ENCODE peak calls at places on chromosomes 1 and 21, in seven cellular contexts. G is thoracic aorta, P is astrocyte of the cerebellum, L is uterus, J is IMR-90, W is lung, Z is tibial nerve. D is an unnamed sample.

GRCh38 chr21:41752231-41752681 is 14.6 kb downstream of the RIPK4 start:
- DNase-seq in Z (no peak), L (no peak), G (no peak), P (no peak), J (peak), W (no peak), D (no peak)

GRCh38 chr1:115980998-115981993 is 5.0 kb downstream of the SLC22A15 start:
- DNase-seq in P (peak), Z (no peak), G (no peak), W (no peak), J (peak), L (no peak), D (no peak)

GRCh38 chr1:2091611-2092604 is 41.7 kb downstream of the PRKCZ start:
- DNase-seq in W (no peak), Z (no peak), P (no peak), L (no peak), J (no peak), G (no peak), D (no peak)

GRCh38 chr21:32978346-32979270 is 47.1 kb upstream of the OLIG2 start:
- DNase-seq in Z (no peak), W (no peak), L (no peak), P (no peak), J (no peak), G (no peak), D (no peak)

GRCh38 chr21:35895598-35895997 is 164.7 kb downstream of the SETD4 start:
- DNase-seq in G (no peak), W (no peak), P (no peak), L (no peak), Z (no peak), J (no peak), D (no peak)

GRCh38 chr1:43279666-43280065 is 5.7 kb downstream of the C1orf210 start:
- DNase-seq in P (no peak), J (no peak), W (no peak), L (no peak), G (no peak), Z (no peak), D (no peak)

GRCh38 chr1:32861904-32862698 is 8.6 kb downstream of the FNDC5 start:
- DNase-seq in L (no peak), J (peak), G (no peak), Z (no peak), P (no peak), W (no peak), D (no peak)

GRCh38 chr1:184691719-184692324 is 62.8 kb downstream of the EDEM3 start:
- DNase-seq in J (peak), P (peak), G (no peak), L (no peak), Z (no peak), W (no peak), D (no peak)

GRCh38 chr1:93033029-93033428 is 46.1 kb upstream of the MTF2 start:
- DNase-seq in G (no peak), P (no peak), J (no peak), Z (no peak), W (no peak), L (no peak), D (no peak)

GRCh38 chr1:180167721-180168467 is 13.2 kb downstream of the QSOX1 start:
- DNase-seq in G (no peak), P (no peak), L (no peak), W (peak), Z (no peak), J (peak), D (peak)

GRCh38 chr1:212186427-212187207 is 98.6 kb upstream of the PPP2R5A start:
- DNase-seq in W (no peak), J (no peak), P (no peak), G (no peak), L (no peak), Z (no peak), D (no peak)

GRCh38 chr1:28927442-28928305 is 13.3 kb downstream of the EPB41 start:
- DNase-seq in J (peak), G (no peak), W (no peak), P (no peak), Z (no peak), L (no peak), D (no peak)

GRCh38 chr21:35198004-35198403 is 148.9 kb upstream of the RUNX1 start:
- DNase-seq in L (no peak), G (no peak), Z (no peak), J (peak), P (peak), W (no peak), D (no peak)

GRCh38 chr21:44914176-44914874 is 6.4 kb downstream of the ITGB2 start:
- DNase-seq in J (no peak), Z (no peak), L (no peak), G (no peak), W (peak), P (no peak), D (no peak)

GRCh38 chr1:61132176-61133047 is 50.1 kb downstream of the NFIA start:
- DNase-seq in P (no peak), G (no peak), W (no peak), Z (no peak), J (peak), L (no peak), D (no peak)

GRCh38 chr1:93061895-93062792 is 16.9 kb upstream of the MTF2 start:
- DNase-seq in W (no peak), J (peak), P (no peak), L (no peak), G (no peak), Z (no peak), D (no peak)

GRCh38 chr1:15835205-15835740 is 12.2 kb upstream of the SPEN start:
- DNase-seq in G (no peak), L (no peak), P (no peak), Z (no peak), J (no peak), W (peak), D (peak)

GRCh38 chr1:192879416-192879815 is 70.6 kb downstream of the RGS2 start:
- DNase-seq in L (no peak), P (no peak), Z (no peak), G (no peak), W (no peak), J (peak), D (no peak)

GRCh38 chr1:216626394-216627067 is 96.7 kb downstream of the ESRRG start:
- DNase-seq in P (no peak), W (no peak), J (no peak), L (no peak), G (no peak), Z (no peak), D (peak)

GRCh38 chr1:193905288-193906085 is 719.1 kb upstream of the B3GALT2 start:
- DNase-seq in J (peak), Z (no peak), L (no peak), W (no peak), G (no peak), P (no peak), D (no peak)

GRCh38 chr1:26593385-26593784 is 63.8 kb downstream of the RPS6KA1 start:
- DNase-seq in W (no peak), G (no peak), Z (no peak), P (no peak), L (no peak), J (no peak), D (no peak)

GRCh38 chr21:33975548-33976081 is 60.0 kb upstream of the ATP5PO start:
- DNase-seq in P (no peak), Z (no peak), G (no peak), L (no peak), J (peak), W (no peak), D (no peak)

GRCh38 chr1:8202182-8202905 is 115.6 kb upstream of the SLC45A1 start:
- DNase-seq in J (peak), G (peak), L (peak), Z (no peak), P (no peak), W (no peak), D (peak)

GRCh38 chr1:236685917-236686814 is at the start of gene ACTN2:
- DNase-seq in W (peak), Z (no peak), P (no peak), J (no peak), L (peak), G (no peak), D (peak)

GRCh38 chr1:43345119-43345518 is 7.5 kb downstream of the MPL start:
- DNase-seq in J (no peak), L (no peak), P (no peak), G (no peak), W (no peak), Z (no peak), D (no peak)

GRCh38 chr1:63935148-63935547 is 161.3 kb downstream of the ROR1 start:
- DNase-seq in L (no peak), W (no peak), P (no peak), G (no peak), Z (no peak), J (no peak), D (no peak)

GRCh38 chr1:192592981-192593683 is 17.6 kb downstream of the RGS1 start:
- DNase-seq in L (no peak), W (no peak), J (peak), Z (no peak), P (no peak), G (no peak), D (no peak)

GRCh38 chr1:185686996-185687778 is 47.0 kb upstream of the HMCN1 start:
- DNase-seq in W (no peak), L (no peak), Z (no peak), P (no peak), J (no peak), G (no peak), D (no peak)

GRCh38 chr1:191648939-191649338 is 509.3 kb upstream of the RGS18 start:
- DNase-seq in W (no peak), G (no peak), L (no peak), J (no peak), P (no peak), Z (no peak), D (no peak)

GRCh38 chr1:50427086-50427817 is 4.0 kb upstream of the DMRTA2 start:
- DNase-seq in L (no peak), W (no peak), P (no peak), G (no peak), J (no peak), Z (no peak), D (no peak)

GRCh38 chr1:7490576-7490975 is 280.5 kb upstream of the VAMP3 start:
- DNase-seq in L (no peak), G (no peak), P (no peak), Z (no peak), J (no peak), W (peak), D (no peak)

GRCh38 chr1:64112281-64112680 is 91.1 kb upstream of the UBE2U start:
- DNase-seq in Z (no peak), J (peak), L (no peak), P (no peak), W (no peak), G (no peak), D (no peak)

GRCh38 chr1:34591751-34592629 is 162.9 kb upstream of the GJB5 start:
- DNase-seq in Z (no peak), J (no peak), L (no peak), P (no peak), G (no peak), W (no peak), D (no peak)

GRCh38 chr1:228900099-228900965 is 165.1 kb downstream of the RHOU start:
- DNase-seq in P (no peak), W (no peak), Z (peak), L (peak), G (peak), J (peak), D (peak)

GRCh38 chr1:27402349-27402754 is 9.9 kb downstream of the GPR3 start:
- DNase-seq in L (peak), G (peak), Z (peak), W (peak), P (no peak), J (peak), D (peak)

GRCh38 chr1:218514694-218515093 is 169.6 kb downstream of the TGFB2 start:
- DNase-seq in P (no peak), J (no peak), G (no peak), Z (no peak), L (no peak), W (no peak), D (no peak)

GRCh38 chr21:21968810-21969588 is 970.8 kb downstream of the NCAM2 start:
- DNase-seq in W (no peak), P (no peak), J (no peak), Z (no peak), G (no peak), L (no peak), D (no peak)

GRCh38 chr1:9363061-9363471 is 70.4 kb downstream of the SPSB1 start:
- DNase-seq in G (no peak), W (no peak), J (no peak), P (no peak), Z (no peak), L (no peak), D (peak)

GRCh38 chr21:41817228-41817627 is 50.4 kb upstream of the RIPK4 start:
- DNase-seq in Z (no peak), J (peak), W (peak), P (peak), G (no peak), L (peak), D (no peak)

DNA sequence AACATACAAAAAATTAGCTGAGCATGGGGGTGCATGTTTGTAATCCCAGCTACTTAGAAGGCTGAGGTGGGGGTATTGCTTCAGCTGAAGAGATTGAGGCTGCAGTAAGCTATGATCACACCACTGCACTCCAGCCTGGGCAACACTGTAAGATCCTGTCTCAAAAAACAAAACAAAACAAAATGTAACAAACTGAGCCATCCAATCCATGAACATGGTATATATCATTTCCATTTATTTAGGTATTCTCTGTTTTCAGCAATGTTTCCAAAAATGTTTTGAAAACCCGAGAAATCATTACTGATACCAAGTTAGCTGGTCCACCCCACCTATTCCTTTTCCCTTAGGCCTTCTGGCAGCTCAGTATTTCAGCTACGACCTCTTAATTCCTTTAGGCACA is 18.4 kb downstream of the ATPAF1 start:
- DNase-seq in L (no peak), P (no peak), G (no peak), Z (no peak), J (no peak), W (no peak), D (no peak)
- TF ChIP-seq CTCF in L (no peak), P (no peak), G (no peak), Z (no peak), J (no peak), W (no peak), D (no peak)

GRCh38 chr1:23368562-23369334 is 888 bp downstream of the ZNF436 start:
- DNase-seq in W (peak), G (peak), L (peak), Z (peak), J (peak), P (peak), D (peak)
- TF ChIP-seq CTCF in W (no peak), G (no peak), L (peak), Z (no peak), J (peak), P (peak), D (no peak)

DNA sequence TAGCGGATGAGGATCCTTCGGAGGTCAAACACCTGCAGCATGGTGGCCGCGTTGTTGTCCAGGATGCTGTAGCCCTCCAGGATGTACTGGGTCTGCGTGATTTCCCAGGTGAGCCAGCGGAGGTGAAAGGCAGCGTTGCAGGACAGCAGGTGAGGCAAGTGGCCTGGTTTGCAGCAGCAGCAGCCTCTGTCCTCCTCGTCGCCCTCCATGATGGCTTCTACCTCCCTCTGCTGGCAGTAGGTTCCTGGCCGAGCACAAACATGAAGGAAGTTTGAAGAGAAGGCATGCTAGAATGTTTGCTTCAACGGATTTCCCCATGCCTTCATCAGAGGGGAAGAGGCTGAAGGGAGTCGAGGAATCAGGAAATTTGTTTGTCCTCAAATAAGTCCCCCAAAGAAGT is 74.7 kb downstream of the NTPCR start:
- DNase-seq in G (no peak), L (no peak), P (peak), J (peak), Z (no peak), W (no peak), D (peak)
- TF ChIP-seq CTCF in G (no peak), L (no peak), P (peak), J (peak), Z (no peak), W (peak), D (no peak)

DNA sequence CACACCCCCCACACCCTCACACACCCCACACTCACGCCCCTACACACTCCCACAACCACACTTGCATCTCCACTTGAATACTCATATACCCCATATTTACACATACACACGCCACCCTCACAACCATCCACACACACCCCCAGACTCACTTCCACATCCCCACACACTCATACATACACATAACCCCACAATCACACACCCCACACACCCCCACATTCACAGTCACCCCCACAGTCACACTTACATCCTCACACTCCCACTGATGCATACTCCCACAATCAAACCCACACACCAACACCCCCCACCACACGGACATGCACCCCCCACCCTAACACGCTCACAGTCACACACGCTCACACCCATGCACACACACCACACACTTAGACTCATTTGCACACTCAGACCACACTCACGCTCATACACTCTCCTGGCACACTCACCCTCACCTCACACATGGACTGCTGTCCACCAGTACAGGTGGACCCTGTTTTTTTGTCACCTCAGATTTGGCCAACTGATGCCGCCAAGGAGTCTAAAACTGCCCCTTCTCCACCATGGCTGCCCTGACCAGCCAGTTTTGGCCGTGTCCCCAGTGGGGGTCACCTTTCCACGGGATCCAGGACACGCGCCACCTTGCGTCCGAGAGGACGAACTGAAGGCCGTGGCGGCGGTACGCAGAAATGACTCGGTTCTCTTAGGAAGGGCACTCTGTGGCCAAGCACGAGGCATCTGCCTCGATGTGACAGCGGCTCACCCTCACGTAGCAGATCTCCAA is 45.3 kb upstream of the EDN2 start:
- DNase-seq in P (no peak), L (no peak), W (no peak), Z (peak), G (no peak), J (no peak), D (no peak)
- TF ChIP-seq CTCF in P (no peak), L (no peak), W (no peak), Z (no peak), G (no peak), J (no peak), D (no peak)

DNA sequence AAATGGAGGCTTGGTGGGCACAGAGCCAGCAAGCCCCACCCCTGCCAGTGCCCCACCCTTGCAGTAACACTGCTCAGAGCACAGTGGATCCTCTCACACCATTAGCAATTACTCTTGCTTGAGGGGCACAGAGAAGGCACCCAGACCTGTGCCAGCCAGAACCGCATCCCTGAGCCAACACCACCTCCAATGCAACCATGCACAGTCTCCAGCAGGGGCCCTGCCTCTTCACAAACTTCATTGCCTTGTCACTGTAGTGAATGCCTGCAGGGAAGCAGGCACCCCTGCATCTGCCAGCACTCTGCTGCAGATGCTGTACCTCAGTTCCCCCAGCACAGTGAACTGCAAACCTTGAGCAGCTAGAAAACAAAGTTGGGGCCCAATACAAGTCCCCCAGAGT is 474.7 kb upstream of the BEND5 start:
- DNase-seq in G (no peak), Z (no peak), W (no peak), J (no peak), P (no peak), L (no peak), D (no peak)
- TF ChIP-seq CTCF in G (no peak), Z (no peak), W (no peak), J (no peak), P (no peak), L (no peak), D (no peak)

DNA sequence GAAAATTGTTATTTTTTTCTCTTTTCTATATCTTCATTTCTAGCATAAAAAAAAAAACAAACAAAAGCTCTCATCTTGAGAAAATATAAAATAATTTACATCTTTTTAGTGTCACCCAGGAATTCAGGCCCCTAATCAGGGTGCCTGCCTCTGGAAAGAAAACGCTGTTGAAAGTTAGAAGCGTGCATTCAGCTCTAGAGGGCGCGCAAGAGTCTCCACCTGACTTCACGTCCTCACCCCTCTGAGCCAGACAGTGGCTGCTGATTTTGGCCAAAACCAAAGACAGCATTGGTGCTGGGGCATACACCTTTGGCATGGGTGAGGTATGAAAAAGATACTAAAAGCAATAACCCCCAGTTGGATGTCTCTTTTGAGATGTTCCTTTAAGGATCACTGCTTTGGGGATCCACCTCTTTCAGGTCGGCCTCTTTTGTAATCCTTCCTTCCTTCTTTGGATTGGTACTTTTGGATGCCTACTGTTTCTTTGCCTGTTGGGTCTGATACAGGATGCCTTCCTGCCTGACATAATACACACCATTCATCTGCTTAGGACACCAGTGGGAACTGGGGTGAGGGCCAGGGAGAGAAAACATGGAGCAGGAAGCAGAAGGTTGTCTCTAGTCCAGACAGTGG is 77.6 kb upstream of the CHRM3 start:
- DNase-seq in G (no peak), P (no peak), W (peak), Z (no peak), J (no peak), L (no peak), D (no peak)
- TF ChIP-seq CTCF in G (no peak), P (peak), W (no peak), Z (peak), J (no peak), L (no peak), D (no peak)

DNA sequence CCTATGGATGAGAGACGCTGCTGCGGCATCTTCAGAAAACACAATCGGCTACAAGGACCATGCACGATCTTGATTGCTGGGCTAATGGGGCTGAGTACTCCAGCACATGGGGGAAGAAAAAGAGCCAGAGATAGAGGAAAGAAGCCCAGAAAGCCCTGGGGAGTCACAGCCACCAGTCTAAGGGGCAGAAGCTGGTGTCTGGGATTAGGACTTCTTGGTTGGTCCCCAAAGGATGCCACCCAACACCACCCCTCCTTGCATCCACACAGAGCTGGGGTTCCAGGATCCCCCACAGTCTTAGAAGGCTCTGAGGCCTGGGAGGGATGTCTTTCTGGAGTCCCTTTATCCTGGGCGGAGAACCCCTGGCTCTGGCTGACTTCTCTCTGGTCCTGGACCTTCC is 98.4 kb upstream of the TARDBP start:
- DNase-seq in G (no peak), Z (no peak), W (no peak), J (no peak), L (no peak), P (no peak), D (no peak)
- TF ChIP-seq CTCF in G (no peak), Z (no peak), W (no peak), J (no peak), L (no peak), P (no peak), D (no peak)

GRCh38 chr1:81174811-81175476 is 625.8 kb upstream of the ADGRL2 start:
- DNase-seq in P (peak), G (no peak), Z (no peak), J (peak), L (no peak), W (no peak), D (no peak)
- TF ChIP-seq CTCF in P (no peak), G (no peak), Z (no peak), J (no peak), L (no peak), W (no peak), D (no peak)